ENCODE peak calls at places on chromosomes 6 and 20, in five cellular contexts. X, W, N, P and U are unnamed samples.

GRCh38 chr20:59720013-59720412 is 115.7 kb downstream of the PHACTR3 start:
- DNase-seq in X (no peak), W (no peak), N (no peak), P (no peak), U (no peak)

GRCh38 chr20:20552076-20552475 is 160.4 kb downstream of the RALGAPA2 start:
- DNase-seq in X (no peak), W (no peak), N (no peak), P (no peak), U (no peak)

GRCh38 chr6:36616888-36617521 is 22.8 kb downstream of the SRSF3 start:
- DNase-seq in X (peak), W (peak), N (peak), P (no peak), U (no peak)

GRCh38 chr6:131744432-131744831 is 33.6 kb upstream of the CTAGE9 start:
- DNase-seq in X (no peak), W (no peak), N (no peak), P (no peak), U (no peak)

GRCh38 chr20:461254-462198 is 807 bp downstream of the TBC1D20 start:
- DNase-seq in X (peak), W (peak), N (peak), P (peak), U (no peak)

GRCh38 chr6:132298344-132298949 is 102.8 kb downstream of the MOXD1 start:
- DNase-seq in X (peak), W (no peak), N (no peak), P (peak), U (peak)

GRCh38 chr6:112054001-112054400 is at the start of gene CCN6:
- DNase-seq in X (no peak), W (no peak), N (no peak), P (no peak), U (no peak)

GRCh38 chr6:33430334-33430733 is 10.5 kb downstream of the SYNGAP1 start:
- DNase-seq in X (no peak), W (no peak), N (no peak), P (no peak), U (no peak)

GRCh38 chr6:117448011-117448410 is 22.3 kb upstream of the ROS1 start:
- DNase-seq in X (no peak), W (no peak), N (no peak), P (peak), U (no peak)

GRCh38 chr6:79570802-79571367 is 33.7 kb upstream of the LCA5 start:
- DNase-seq in X (peak), W (no peak), N (no peak), P (peak), U (peak)

GRCh38 chr20:33827629-33828325 is 16.6 kb downstream of the CHMP4B start:
- DNase-seq in X (peak), W (no peak), N (no peak), P (no peak), U (no peak)

GRCh38 chr6:48032156-48032555 is 78.8 kb downstream of the PTCHD4 start:
- DNase-seq in X (no peak), W (no peak), N (no peak), P (peak), U (no peak)

GRCh38 chr20:25056601-25057233 is 1.2 kb downstream of the ACSS1 start:
- DNase-seq in X (no peak), W (peak), N (peak), P (no peak), U (no peak)

GRCh38 chr6:116229287-116229913 is 24.5 kb downstream of the TSPYL4 start:
- DNase-seq in X (no peak), W (no peak), N (peak), P (peak), U (peak)
- H3K4me3 ChIP-seq in X (no peak), W (no peak), N (no peak), P (peak), U (no peak)

DNA sequence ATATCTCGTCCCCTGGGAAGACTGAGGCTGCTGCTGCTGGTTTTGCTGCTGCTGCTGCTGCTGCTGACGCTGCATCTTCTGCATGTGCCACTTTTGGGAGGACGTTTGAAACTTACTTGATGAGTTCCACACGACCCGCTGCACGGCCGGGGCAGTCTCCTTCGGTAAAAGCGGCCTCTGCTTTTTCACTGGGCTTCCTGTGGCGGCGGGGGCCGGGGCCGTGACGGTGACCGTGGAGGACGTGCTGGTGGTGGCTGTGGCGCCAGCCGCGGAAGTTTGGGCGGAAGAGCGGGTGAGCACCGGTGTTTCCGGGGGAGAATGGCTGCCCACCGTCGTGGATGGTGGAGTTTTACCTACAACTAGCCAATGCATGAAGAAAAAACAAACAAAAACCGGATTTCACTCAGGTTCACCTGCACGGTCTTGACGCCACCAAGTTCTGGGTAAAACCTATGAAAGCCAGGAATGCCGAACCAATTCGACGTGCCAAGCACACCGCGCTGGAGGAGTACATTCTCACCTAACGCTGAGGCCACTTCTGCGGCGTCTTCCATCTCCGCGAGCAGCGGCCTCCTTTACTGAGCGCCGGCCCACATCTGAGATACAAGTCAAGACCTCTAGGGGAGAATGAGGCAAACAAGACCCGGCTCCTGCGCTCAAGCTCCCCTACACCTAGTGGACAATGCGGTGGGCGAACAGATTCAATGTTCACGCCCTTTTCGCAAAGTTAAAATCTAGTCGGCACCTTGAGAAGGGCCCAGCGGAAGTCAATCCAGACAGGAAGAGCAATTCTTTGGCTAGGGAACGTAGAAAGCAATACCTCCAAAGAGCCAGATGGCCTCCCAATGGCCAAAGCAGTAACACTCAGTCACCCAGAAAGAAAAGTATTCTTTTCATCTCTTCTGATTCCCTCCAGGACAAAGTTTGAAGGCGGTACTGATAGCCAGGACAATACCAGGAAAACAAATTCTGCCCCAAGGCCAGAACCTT is 117.4 kb downstream of the ZMYND8 start:
- DNase-seq in X (no peak), W (no peak), N (no peak), P (no peak), U (no peak)
- H3K4me3 ChIP-seq in X (no peak), W (no peak), N (no peak), P (no peak), U (no peak)

GRCh38 chr6:158040051-158040803 is 58.6 kb downstream of the SYNJ2 start:
- DNase-seq in X (no peak), W (no peak), N (peak), P (peak), U (peak)
- H3K4me3 ChIP-seq in X (no peak), W (no peak), N (no peak), P (peak), U (no peak)

DNA sequence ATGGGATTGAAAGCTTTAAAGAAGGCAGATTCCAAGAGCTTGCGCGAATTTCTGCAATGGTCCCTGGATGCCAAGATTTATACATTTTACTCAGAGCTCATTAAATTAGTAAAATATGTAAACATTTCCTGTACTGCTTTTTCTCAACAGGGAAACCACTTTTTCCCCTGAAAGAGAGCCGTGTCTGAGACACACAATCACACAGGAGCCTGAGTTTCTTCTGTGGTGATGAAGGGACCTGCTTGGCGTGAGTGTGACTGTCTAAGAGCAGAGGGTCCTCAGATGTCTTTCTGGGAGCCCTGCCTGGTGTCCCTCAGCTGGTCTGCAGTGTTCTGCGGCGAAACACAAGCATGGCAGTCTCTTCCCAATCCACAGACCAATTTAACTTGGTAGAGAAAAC is 12.2 kb upstream of the TAGAP start:
- DNase-seq in X (no peak), W (no peak), N (no peak), P (no peak), U (no peak)
- H3K4me3 ChIP-seq in X (no peak), W (no peak), N (no peak), P (no peak), U (no peak)

DNA sequence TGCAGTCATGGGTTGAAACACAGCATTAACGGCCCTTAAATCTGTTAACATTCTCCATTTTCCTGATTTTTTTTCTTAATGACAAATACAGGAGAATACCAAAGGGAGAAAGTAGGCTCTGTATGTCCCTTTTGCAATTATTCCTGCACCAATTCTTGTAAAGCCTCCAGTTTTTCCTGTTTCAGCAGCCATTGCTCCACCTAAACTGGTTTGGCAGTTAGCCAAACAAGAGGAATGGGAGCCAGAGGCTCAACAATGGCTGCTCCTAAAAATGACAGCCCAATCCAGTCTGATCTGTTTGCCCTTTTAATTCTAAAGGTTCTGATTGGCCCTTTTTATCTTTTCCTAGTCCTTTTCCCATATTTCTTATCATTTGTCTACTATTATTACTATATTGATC is 284.2 kb upstream of the SGK1 start:
- DNase-seq in X (no peak), W (no peak), N (no peak), P (no peak), U (no peak)
- H3K4me3 ChIP-seq in X (no peak), W (no peak), N (no peak), P (no peak), U (no peak)

DNA sequence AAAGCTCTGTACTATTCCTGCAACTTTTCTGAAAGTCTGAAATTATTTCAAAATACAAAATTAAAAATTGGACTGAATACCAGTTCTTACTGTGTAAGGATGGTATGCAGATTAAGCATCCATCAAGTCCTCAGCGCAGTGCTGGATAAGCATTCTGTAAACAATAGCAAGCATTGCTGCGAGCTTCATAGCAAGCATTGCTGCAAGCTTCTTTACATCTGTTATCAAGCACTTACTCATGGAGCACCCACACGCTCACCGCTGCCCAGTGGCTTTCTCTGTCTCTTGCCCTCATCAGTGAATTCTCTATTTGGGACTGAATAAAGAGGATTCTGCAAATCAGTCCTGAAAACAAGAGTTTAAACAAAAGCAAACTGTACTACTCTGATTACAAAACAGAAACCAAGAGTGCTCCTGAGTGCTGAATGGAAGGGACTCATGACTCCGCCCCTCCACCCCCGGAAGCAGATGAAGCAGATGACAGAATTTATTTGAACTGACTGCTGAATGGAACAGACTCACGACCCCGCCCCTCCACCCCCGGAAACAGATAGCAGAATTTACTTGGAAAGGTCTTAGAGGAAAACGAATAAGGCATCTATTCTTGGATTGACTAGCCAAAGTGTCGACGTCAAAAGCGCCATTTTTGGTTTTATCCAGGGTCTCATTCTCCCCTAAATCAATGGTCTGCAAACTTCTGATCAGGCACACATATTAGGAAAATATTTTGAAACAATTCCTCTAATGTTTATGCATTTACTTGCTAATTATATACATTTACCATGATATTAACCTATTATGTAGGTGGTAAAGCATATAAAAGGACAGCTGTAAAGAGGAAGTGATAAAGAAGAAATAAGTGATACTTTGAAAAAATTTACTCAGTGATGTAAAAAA is 22.1 kb upstream of the EYA2 start:
- DNase-seq in X (peak), W (no peak), N (no peak), P (peak), U (peak)
- H3K4me3 ChIP-seq in X (peak), W (no peak), N (no peak), P (peak), U (no peak)

GRCh38 chr6:14121936-14122344 is 4.4 kb downstream of the CD83 start:
- DNase-seq in X (no peak), W (peak), N (no peak), P (no peak), U (no peak)
- H3K4me3 ChIP-seq in X (no peak), W (no peak), N (no peak), P (no peak), U (no peak)

GRCh38 chr6:108878942-108879341 is 30.7 kb downstream of the ARMC2 start:
- DNase-seq in X (no peak), W (no peak), N (no peak), P (no peak), U (no peak)

GRCh38 chr6:108873971-108874370 is 25.7 kb downstream of the ARMC2 start:
- DNase-seq in X (no peak), W (no peak), N (no peak), P (no peak), U (no peak)

GRCh38 chr6:108875161-108875555 is 26.9 kb downstream of the ARMC2 start:
- DNase-seq in X (no peak), W (no peak), N (no peak), P (no peak), U (no peak)

GRCh38 chr6:108874470-108875160 is 26.4 kb downstream of the ARMC2 start:
- DNase-seq in X (peak), W (peak), N (peak), P (peak), U (no peak)

GRCh38 chr6:108876929-108877775 is 28.9 kb downstream of the ARMC2 start:
- DNase-seq in X (no peak), W (peak), N (peak), P (peak), U (no peak)
- H3K4me3 ChIP-seq in X (no peak), W (no peak), N (no peak), P (no peak), U (no peak)

GRCh38 chr20:5608104-5608447 is 142.1 kb upstream of the SHLD1 start:
- DNase-seq in X (no peak), W (no peak), N (no peak), P (no peak), U (no peak)

GRCh38 chr20:5614506-5614905 is 135.7 kb upstream of the SHLD1 start:
- DNase-seq in X (no peak), W (no peak), N (no peak), P (no peak), U (no peak)

GRCh38 chr20:5606347-5606746 is 143.9 kb upstream of the SHLD1 start:
- DNase-seq in X (no peak), W (no peak), N (no peak), P (no peak), U (no peak)

GRCh38 chr20:5612476-5613291 is 137.5 kb upstream of the SHLD1 start:
- DNase-seq in X (no peak), W (no peak), N (no peak), P (peak), U (no peak)

DNA sequence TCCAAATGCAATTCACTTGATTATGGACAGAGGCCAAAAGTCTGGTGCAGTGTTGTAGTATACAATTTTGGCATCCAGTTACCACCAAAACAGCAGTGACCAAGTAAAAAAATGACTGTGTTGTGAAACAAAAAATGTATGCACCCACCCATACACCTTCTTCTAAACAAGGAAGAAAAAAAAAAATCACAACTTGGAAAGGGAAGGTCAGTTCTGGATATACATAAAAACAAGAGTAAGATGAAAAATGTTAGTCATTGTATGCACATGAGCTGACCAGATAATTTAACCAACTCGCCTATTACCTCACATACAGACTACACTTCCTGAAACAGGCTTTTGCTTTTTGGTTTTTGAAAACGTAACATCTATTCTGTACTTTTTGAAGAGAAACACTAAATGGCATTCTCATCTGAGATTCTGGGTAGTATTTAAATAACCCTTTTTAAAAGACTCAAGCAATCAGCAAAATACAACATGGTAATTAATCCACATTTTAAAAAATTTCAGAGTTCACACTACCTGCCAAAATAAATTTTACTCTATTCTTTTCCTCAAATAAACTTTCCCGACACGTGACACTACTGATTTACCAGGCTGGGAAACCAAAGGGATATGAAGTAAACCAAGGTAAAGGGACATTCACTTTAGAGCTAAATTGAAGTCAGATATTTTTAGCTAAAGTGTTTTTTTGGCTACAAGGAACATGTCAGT is 141.6 kb upstream of the SHLD1 start:
- DNase-seq in X (no peak), W (no peak), N (no peak), P (peak), U (no peak)
- H3K4me3 ChIP-seq in X (peak), W (no peak), N (no peak), P (peak), U (no peak)

DNA sequence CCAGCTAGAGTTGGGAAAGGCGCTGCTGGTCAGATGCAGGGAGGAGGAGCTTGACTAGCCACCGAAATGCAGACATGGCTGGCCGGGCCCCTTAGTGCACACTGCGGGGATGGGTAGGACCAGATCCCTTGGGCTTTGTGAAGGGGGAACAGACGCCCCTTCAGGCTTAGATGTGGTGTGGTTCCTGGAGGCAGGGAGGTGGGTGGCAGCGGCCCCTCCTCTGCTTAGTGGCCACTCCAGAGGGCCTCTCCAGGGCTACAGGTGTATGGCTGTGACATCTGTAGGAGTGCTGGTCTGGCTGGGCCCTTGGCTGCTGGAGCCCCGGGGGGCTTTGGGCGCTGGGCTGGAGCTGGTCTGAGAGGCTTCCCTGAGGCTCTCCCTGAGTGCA is 5.9 kb downstream of the CCND3 start:
- DNase-seq in X (no peak), W (no peak), N (no peak), P (no peak), U (no peak)
- H3K4me3 ChIP-seq in X (no peak), W (no peak), N (no peak), P (no peak), U (peak)